ENCODE peak calls at places on chromosomes 2 and 18, in six cellular contexts. G is mesenchymal stem cell, N is H9, K is IMR-90, M is neuronal stem cell, A is H1. D is an unnamed sample.

GRCh38 chr18:59748628-59749360 is 51.6 kb upstream of the CCBE1 start:
- DNase-seq in M (no peak), K (peak; percentile 93), A (no peak), N (no peak), G (peak; percentile 73), D (peak; percentile 33)

GRCh38 chr18:908631-909621 is 4.3 kb downstream of the ADCYAP1 start:
- DNase-seq in M (no peak), K (no peak), N (peak; percentile 36), G (peak; percentile 25), A (no peak), D (no peak)

GRCh38 chr2:119218478-119219064 is 5.1 kb upstream of the STEAP3 start:
- DNase-seq in G (peak; percentile 73), M (no peak), A (no peak), N (peak; percentile 77), K (peak; percentile 74), D (peak; percentile 22)

GRCh38 chr2:223420048-223420447 is 182.1 kb downstream of the SCG2 start:
- DNase-seq in N (no peak), K (no peak), A (no peak), M (no peak), G (no peak), D (no peak)

GRCh38 chr2:30361751-30362394 is 85.2 kb upstream of the LCLAT1 start:
- DNase-seq in K (no peak), G (no peak), M (no peak), N (peak; percentile 18), A (no peak), D (no peak)

GRCh38 chr2:226483143-226483542 is 316.5 kb downstream of the IRS1 start:
- DNase-seq in A (no peak), M (peak; percentile 21), G (no peak), K (no peak), N (no peak), D (peak; percentile 48)

GRCh38 chr18:23765931-23766330 is 76.7 kb downstream of the LAMA3 start:
- DNase-seq in N (no peak), M (no peak), A (no peak), G (no peak), K (no peak), D (no peak)

GRCh38 chr2:227724394-227725039 is at the start of gene SCYGR6:
- DNase-seq in M (no peak), K (no peak), N (no peak), A (no peak), G (no peak), D (no peak)

GRCh38 chr2:223366566-223366965 is 235.6 kb downstream of the SCG2 start:
- DNase-seq in G (no peak), K (no peak), A (no peak), M (no peak), N (no peak), D (no peak)

GRCh38 chr18:22739789-22740188 is 193.3 kb upstream of the RBBP8 start:
- DNase-seq in G (no peak), A (no peak), M (no peak), K (no peak), N (no peak), D (no peak)

GRCh38 chr18:21955757-21956652 is 213.4 kb upstream of the GATA6 start:
- DNase-seq in M (peak; percentile 59), G (peak; percentile 65), K (peak; percentile 60), A (no peak), N (peak; percentile 67), D (peak; percentile 87)

GRCh38 chr2:47501374-47502200 is 98.6 kb downstream of the MSH2 start:
- DNase-seq in N (no peak), M (no peak), A (no peak), G (peak; percentile 57), K (peak; percentile 37), D (no peak)

GRCh38 chr18:9081940-9082339 is 20.6 kb upstream of the NDUFV2 start:
- DNase-seq in N (no peak), G (no peak), K (no peak), M (no peak), A (no peak), D (no peak)

GRCh38 chr2:83536489-83537020 is 922.5 kb downstream of the SUCLG1 start:
- DNase-seq in K (no peak), M (no peak), A (no peak), N (no peak), G (no peak), D (no peak)

GRCh38 chr2:98702127-98702802 is 28.7 kb downstream of the MGAT4A start:
- DNase-seq in N (no peak), K (no peak), M (no peak), A (no peak), G (no peak), D (no peak)

GRCh38 chr2:165897741-165898140 is 55.8 kb downstream of the TTC21B start:
- DNase-seq in A (no peak), M (no peak), N (no peak), G (no peak), K (no peak), D (no peak)

GRCh38 chr2:132609101-132609890 is 60.7 kb downstream of the LYPD1 start:
- DNase-seq in K (no peak), A (no peak), N (no peak), M (no peak), G (no peak), D (no peak)

GRCh38 chr2:239523944-239524310 is 123.1 kb upstream of the HDAC4 start:
- DNase-seq in K (no peak), G (no peak), A (no peak), M (no peak), N (no peak), D (no peak)

GRCh38 chr2:32652555-32653209 is 24.8 kb downstream of the TTC27 start:
- DNase-seq in N (no peak), K (peak; percentile 12), A (no peak), G (no peak), M (no peak), D (no peak)

GRCh38 chr18:7945882-7946281 is 378.8 kb downstream of the PTPRM start:
- DNase-seq in M (no peak), A (no peak), K (peak; percentile 97), N (no peak), G (peak; percentile 99), D (peak; percentile 12)

GRCh38 chr18:34158881-34159690 is 65.6 kb downstream of the NOL4 start:
- DNase-seq in M (peak; percentile 73), G (peak; percentile 34), K (peak; percentile 0), A (peak; percentile 74), N (peak; percentile 95), D (no peak)

GRCh38 chr2:234363011-234363487 is 133.8 kb downstream of the ARL4C start:
- DNase-seq in N (peak; percentile 91), A (peak; percentile 78), K (no peak), G (peak; percentile 46), M (peak; percentile 67), D (peak; percentile 22)

GRCh38 chr2:127984551-127984950 is 43.3 kb downstream of the SAP130 start:
- DNase-seq in A (no peak), M (no peak), G (peak; percentile 18), N (no peak), K (peak; percentile 60), D (no peak)

GRCh38 chr2:216632952-216633615 is at the start of gene IGFBP2:
- DNase-seq in N (peak; percentile 87), A (no peak), M (peak; percentile 85), K (peak; percentile 40), G (peak; percentile 52), D (peak; percentile 21)

GRCh38 chr2:127361929-127362328 is 25.8 kb downstream of the MAP3K2 start:
- DNase-seq in K (peak; percentile 64), M (no peak), A (no peak), G (no peak), N (no peak), D (no peak)

GRCh38 chr2:62151306-62151638 is 44.6 kb upstream of the B3GNT2 start:
- DNase-seq in G (no peak), A (no peak), M (no peak), K (no peak), N (no peak), D (no peak)

GRCh38 chr2:138455691-138456090 is 45.9 kb upstream of the SPOPL start:
- DNase-seq in A (no peak), K (no peak), N (no peak), M (no peak), G (no peak), D (peak; percentile 36)

GRCh38 chr2:15588329-15588919 is 3.2 kb upstream of the DDX1 start:
- DNase-seq in A (peak; percentile 3), M (peak; percentile 51), G (peak; percentile 68), N (peak; percentile 52), K (peak; percentile 54), D (peak; percentile 74)

GRCh38 chr2:120896126-120896525 is 160.5 kb downstream of the GLI2 start:
- DNase-seq in A (no peak), G (no peak), M (no peak), N (no peak), K (no peak), D (no peak)
- H4K91ac ChIP-seq in A (no peak overlapping the region), G (no peak overlapping the region), M (no peak overlapping the region), N (no peak overlapping the region), K (no peak overlapping the region), D (no peak overlapping the region)

GRCh38 chr2:95061601-95062183 is 36.2 kb downstream of the MAL start:
- DNase-seq in M (no peak), A (no peak), G (no peak), N (peak; percentile 6), K (no peak), D (no peak)

GRCh38 chr2:95058989-95059601 is 33.6 kb downstream of the MAL start:
- DNase-seq in K (no peak), N (no peak), G (no peak), A (no peak), M (no peak), D (no peak)

GRCh38 chr2:95059656-95060370 is 34.3 kb downstream of the MAL start:
- DNase-seq in N (peak; percentile 17), A (no peak), G (no peak), M (no peak), K (no peak), D (peak; percentile 54)

GRCh38 chr2:95061119-95061512 is 35.6 kb downstream of the MAL start:
- DNase-seq in A (no peak), M (no peak), K (no peak), G (no peak), N (peak; percentile 1), D (no peak)

DNA sequence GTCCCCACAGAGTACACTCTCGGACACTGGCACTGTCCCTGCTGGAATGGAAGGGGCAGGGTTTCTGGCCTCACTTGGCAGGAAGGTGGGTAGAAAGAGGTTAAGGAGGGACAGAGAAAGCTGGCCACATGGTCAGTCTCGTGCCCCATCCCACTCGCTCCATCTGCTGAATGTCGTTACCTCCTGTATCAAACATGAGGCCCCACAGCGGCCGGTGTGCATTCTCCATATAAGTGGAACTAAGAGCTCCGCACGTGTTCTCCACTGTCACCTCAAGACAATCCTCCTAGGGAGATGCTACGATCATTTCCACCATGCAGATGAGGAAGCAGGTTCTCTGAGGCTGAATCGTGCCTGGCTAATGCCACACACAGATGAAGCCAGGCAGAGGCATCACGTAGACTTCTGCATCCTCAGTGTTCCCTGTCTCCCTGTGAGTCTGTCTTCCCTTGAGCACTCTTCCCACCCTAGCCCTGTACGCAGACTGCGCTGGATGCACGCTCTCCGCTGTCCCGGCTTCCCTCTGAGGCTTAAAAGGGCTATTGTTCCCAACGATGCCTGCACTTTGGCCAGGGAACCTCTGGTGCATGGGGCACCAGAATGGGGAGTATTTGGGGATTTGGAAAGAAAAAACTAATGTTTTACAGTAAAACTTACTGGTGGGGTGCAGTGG is 35.1 kb downstream of the MAL start:
- DNase-seq in K (no peak), N (peak; percentile 8), G (no peak), M (no peak), A (no peak), D (no peak)
- H2AFZ ChIP-seq in K (no peak overlapping the region), N (no peak overlapping the region), G (no peak overlapping the region), M (no peak overlapping the region), A (no peak overlapping the region), D (no peak overlapping the region)

GRCh38 chr2:208265371-208265806 is 666 bp upstream of the PIKFYVE start:
- DNase-seq in N (no peak), K (peak; percentile 53), A (no peak), G (no peak), M (peak; percentile 12), D (no peak)
- H2AK5ac ChIP-seq in N (no peak overlapping the region), K (peak overlapping the region; percentile 54), A (no peak overlapping the region), G (no peak overlapping the region), M (no peak overlapping the region), D (no peak overlapping the region)

GRCh38 chr18:73613706-73614340 is 533.8 kb downstream of the FBXO15 start:
- DNase-seq in N (no peak), M (no peak), A (no peak), G (no peak), K (peak; percentile 31), D (no peak)
- H4K91ac ChIP-seq in N (no peak overlapping the region), M (no peak overlapping the region), A (no peak overlapping the region), G (no peak overlapping the region), K (no peak overlapping the region), D (no peak overlapping the region)